ENCODE peak calls at places on chromosomes 12 and 14, in seven cellular contexts. J is prostate gland, M is AG04450, A is cardiac muscle cell, R is RWPE1, S is right atrium auricular region, F is lung. C is an unnamed sample.

GRCh38 chr12:69129564-69129963 is 109.8 kb upstream of the CPSF6 start:
- DNase-seq in F (no peak), M (no peak), A (no peak), S (no peak), J (no peak), R (no peak), C (no peak)

GRCh38 chr12:34300376-34301250 is 278.3 kb downstream of the ALG10 start:
- DNase-seq in S (no peak), J (no peak), R (no peak), M (no peak), F (no peak), A (no peak), C (peak)

GRCh38 chr12:91098942-91099341 is 12.4 kb downstream of the LUM start:
- DNase-seq in S (no peak), M (peak), R (no peak), F (no peak), A (no peak), J (no peak), C (no peak)

GRCh38 chr12:22993639-22994038 is 368.7 kb downstream of the ETNK1 start:
- DNase-seq in F (no peak), S (no peak), J (no peak), R (no peak), M (no peak), A (no peak), C (no peak)

GRCh38 chr14:54691525-54692260 is 124.8 kb downstream of the SAMD4A start:
- DNase-seq in J (peak), M (no peak), F (peak), S (peak), R (peak), A (peak), C (peak)

GRCh38 chr14:100592461-100592871 is 5.2 kb upstream of the BEGAIN start:
- DNase-seq in R (no peak), S (no peak), A (no peak), M (no peak), F (no peak), J (no peak), C (no peak)

GRCh38 chr12:70243510-70244331 is 488 bp downstream of the CNOT2 start:
- DNase-seq in S (no peak), J (peak), A (peak), M (no peak), R (peak), F (peak), C (peak)

GRCh38 chr14:53951661-53952265 is 4.9 kb downstream of the BMP4 start:
- DNase-seq in S (no peak), M (no peak), A (peak), F (no peak), J (no peak), R (no peak), C (no peak)

GRCh38 chr12:124487065-124487833 is 80.2 kb downstream of the NCOR2 start:
- DNase-seq in J (no peak), F (no peak), M (no peak), R (no peak), S (no peak), A (peak), C (no peak)

GRCh38 chr14:100673085-100673806 is 53.4 kb upstream of the DLK1 start:
- DNase-seq in F (peak), S (no peak), A (peak), M (no peak), R (no peak), J (peak), C (peak)

GRCh38 chr12:27344246-27344645 is 11.6 kb downstream of the BMAL2 start:
- DNase-seq in R (no peak), S (no peak), F (no peak), M (no peak), A (no peak), J (no peak), C (no peak)

GRCh38 chr14:28577187-28577586 is 189.4 kb upstream of the FOXG1 start:
- DNase-seq in F (no peak), M (no peak), S (no peak), R (no peak), J (no peak), A (no peak), C (no peak)

GRCh38 chr12:49261726-49262125 is 3.2 kb upstream of the TUBA1C start:
- DNase-seq in R (no peak), A (no peak), J (no peak), M (no peak), S (no peak), F (no peak), C (no peak)

GRCh38 chr12:94762943-94763342 is 112.6 kb upstream of the TMCC3 start:
- DNase-seq in J (no peak), F (no peak), R (no peak), S (no peak), M (no peak), A (no peak), C (no peak)

GRCh38 chr14:70358631-70359030 is 852 bp downstream of the COX16 start:
- DNase-seq in S (no peak), R (peak), F (no peak), A (no peak), M (no peak), J (no peak), C (no peak)

GRCh38 chr14:38022775-38023174 is 184.9 kb upstream of the SSTR1 start:
- DNase-seq in S (no peak), R (no peak), M (no peak), J (no peak), F (no peak), A (no peak), C (no peak)

GRCh38 chr12:69896653-69897381 is 71.8 kb downstream of the MYRFL start:
- DNase-seq in S (no peak), F (no peak), M (no peak), J (no peak), A (no peak), R (no peak), C (no peak)

GRCh38 chr14:100726812-100727564 is at the start of gene DLK1:
- DNase-seq in J (no peak), M (no peak), A (peak), F (no peak), S (no peak), R (no peak), C (no peak)

GRCh38 chr12:79615596-79616560 is 74.9 kb downstream of the PAWR start:
- DNase-seq in M (no peak), J (no peak), F (no peak), S (no peak), A (peak), R (no peak), C (no peak)

GRCh38 chr14:103127861-103128598 is 4.8 kb downstream of the TNFAIP2 start:
- DNase-seq in J (no peak), F (no peak), A (no peak), R (peak), M (no peak), S (no peak), C (peak)

GRCh38 chr12:89245090-89245489 is 107.2 kb downstream of the DUSP6 start:
- DNase-seq in S (no peak), F (no peak), R (no peak), J (no peak), A (no peak), M (no peak), C (no peak)

GRCh38 chr12:10304161-10304574 is 3.5 kb upstream of the KLRD1 start:
- DNase-seq in S (no peak), J (no peak), A (no peak), R (no peak), M (peak), F (no peak), C (no peak)

GRCh38 chr14:90105756-90106155 is 44.0 kb downstream of the KCNK13 start:
- DNase-seq in M (no peak), J (no peak), S (no peak), F (no peak), A (no peak), R (no peak), C (no peak)

GRCh38 chr12:88865537-88865936 is 285.3 kb upstream of the KITLG start:
- DNase-seq in S (no peak), A (no peak), J (no peak), M (no peak), R (peak), F (no peak), C (no peak)

GRCh38 chr12:31259136-31259881 is 66.6 kb downstream of the SINHCAF start:
- DNase-seq in S (no peak), J (no peak), A (no peak), R (no peak), F (no peak), M (no peak), C (no peak)

GRCh38 chr14:76829650-76830421 is 3.6 kb downstream of the LRRC74A start:
- DNase-seq in F (no peak), A (no peak), J (peak), S (peak), R (no peak), M (no peak), C (peak)

GRCh38 chr12:55771736-55772135 is 28.8 kb downstream of the GDF11 start:
- DNase-seq in A (peak), R (no peak), M (no peak), F (no peak), S (no peak), J (no peak), C (no peak)

GRCh38 chr12:24911284-24911791 is 37.6 kb downstream of the BCAT1 start:
- DNase-seq in J (no peak), R (no peak), F (no peak), M (peak), A (no peak), S (no peak), C (no peak)

GRCh38 chr14:94945615-94946014 is 175.7 kb upstream of the GSC start:
- DNase-seq in S (no peak), M (no peak), J (no peak), F (no peak), R (no peak), A (no peak), C (no peak)

GRCh38 chr12:1436015-1436414 is 158.4 kb downstream of the FBXL14 start:
- DNase-seq in R (no peak), S (no peak), A (peak), M (no peak), J (no peak), F (no peak), C (no peak)

GRCh38 chr12:1435456-1435855 is 158.9 kb downstream of the FBXL14 start:
- DNase-seq in M (no peak), J (no peak), F (no peak), S (no peak), R (no peak), A (no peak), C (no peak)

GRCh38 chr12:1435044-1435443 is 159.3 kb downstream of the FBXL14 start:
- DNase-seq in M (no peak), J (no peak), S (no peak), F (no peak), R (no peak), A (no peak), C (no peak)

GRCh38 chr12:1436996-1437395 is 157.4 kb downstream of the FBXL14 start:
- DNase-seq in M (no peak), A (peak), S (no peak), R (no peak), J (no peak), F (no peak), C (no peak)

GRCh38 chr12:1434296-1434955 is 160.0 kb downstream of the FBXL14 start:
- DNase-seq in F (no peak), M (no peak), R (no peak), S (no peak), A (no peak), J (no peak), C (no peak)
- TF ChIP-seq CTCF in F (no peak), M (no peak), R (no peak), S (no peak), A (no peak), J (no peak), C (no peak)

DNA sequence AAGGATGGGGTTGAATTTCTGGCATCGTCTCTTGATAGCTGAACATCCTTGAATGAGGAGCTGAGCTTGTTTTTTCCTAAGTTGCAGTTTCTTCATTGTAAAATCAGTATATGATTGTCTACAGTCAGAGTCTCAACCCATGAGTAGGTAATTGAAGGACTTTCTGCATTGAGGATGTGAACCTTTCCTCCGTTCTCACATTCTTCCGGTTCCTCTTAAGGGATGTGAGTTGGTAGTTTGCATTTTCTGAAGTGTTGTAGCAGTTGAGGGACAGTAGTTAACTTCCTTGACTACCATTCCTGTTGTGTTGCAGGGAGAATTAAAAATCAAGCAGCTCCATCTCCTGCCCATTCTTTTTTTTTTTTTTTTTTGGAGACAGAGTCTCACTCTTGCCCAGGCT is 19.1 kb downstream of the TPCN1 start:
- DNase-seq in J (no peak), S (no peak), R (no peak), A (no peak), F (no peak), M (no peak), C (no peak)
- H3K27ac ChIP-seq in J (peak), S (peak), R (peak), A (no peak), F (no peak), M (no peak), C (no peak)

GRCh38 chr14:30657050-30657449 is 34.9 kb downstream of the SCFD1 start:
- DNase-seq in M (no peak), J (no peak), A (no peak), F (no peak), R (no peak), S (no peak), C (no peak)

GRCh38 chr14:30655658-30656057 is 33.5 kb downstream of the SCFD1 start:
- DNase-seq in M (no peak), A (no peak), R (no peak), J (no peak), F (no peak), S (no peak), C (no peak)

GRCh38 chr14:30658645-30659044 is 36.5 kb downstream of the SCFD1 start:
- DNase-seq in F (no peak), R (no peak), J (no peak), S (no peak), A (no peak), M (no peak), C (no peak)

GRCh38 chr14:30656190-30656632 is 34.1 kb downstream of the SCFD1 start:
- DNase-seq in S (no peak), J (peak), R (peak), F (no peak), A (peak), M (no peak), C (no peak)

DNA sequence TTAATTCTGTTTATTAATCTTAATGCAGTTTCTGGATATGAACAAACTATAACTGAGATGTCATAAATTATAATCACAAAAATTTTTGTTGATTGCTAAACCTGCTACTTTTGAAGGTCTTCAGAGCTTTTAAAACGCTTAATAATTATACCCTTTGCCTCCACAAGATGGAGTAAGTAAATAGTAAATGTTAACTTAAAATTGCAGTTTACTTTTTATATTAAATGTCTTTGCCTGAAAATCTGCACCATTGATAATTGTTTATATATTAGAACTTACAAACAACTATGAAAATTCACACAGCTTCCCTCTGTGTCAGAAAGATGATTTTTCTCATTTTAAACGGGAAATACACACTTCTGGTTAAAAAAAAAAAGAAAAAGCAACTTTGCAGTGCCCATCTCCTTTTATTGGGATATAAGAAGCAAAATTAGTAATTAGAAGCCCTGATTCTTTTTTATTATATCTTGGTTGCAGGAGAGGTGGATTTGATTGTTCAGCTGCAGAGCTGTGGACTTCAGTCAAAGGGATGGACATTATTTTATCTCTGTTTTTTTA is 35.6 kb downstream of the SCFD1 start:
- DNase-seq in R (no peak), J (no peak), A (no peak), M (no peak), S (no peak), F (no peak), C (no peak)
- TF ChIP-seq CTCF in R (peak), J (no peak), A (peak), M (peak), S (peak), F (no peak), C (no peak)

GRCh38 chr12:54047964-54048303 is 5.7 kb upstream of the HOXC4 start:
- DNase-seq in A (no peak), F (no peak), R (no peak), S (no peak), J (no peak), M (no peak), C (no peak)
- H3K27ac ChIP-seq in A (no peak), F (no peak), R (no peak), S (no peak), J (no peak), M (no peak), C (no peak)

GRCh38 chr14:105021656-105022275 is 883 bp upstream of the CDCA4 start:
- DNase-seq in M (no peak), A (peak), J (no peak), R (no peak), S (no peak), F (peak), C (no peak)
- TF ChIP-seq CTCF in M (peak), A (peak), J (no peak), R (no peak), S (no peak), F (no peak), C (no peak)

DNA sequence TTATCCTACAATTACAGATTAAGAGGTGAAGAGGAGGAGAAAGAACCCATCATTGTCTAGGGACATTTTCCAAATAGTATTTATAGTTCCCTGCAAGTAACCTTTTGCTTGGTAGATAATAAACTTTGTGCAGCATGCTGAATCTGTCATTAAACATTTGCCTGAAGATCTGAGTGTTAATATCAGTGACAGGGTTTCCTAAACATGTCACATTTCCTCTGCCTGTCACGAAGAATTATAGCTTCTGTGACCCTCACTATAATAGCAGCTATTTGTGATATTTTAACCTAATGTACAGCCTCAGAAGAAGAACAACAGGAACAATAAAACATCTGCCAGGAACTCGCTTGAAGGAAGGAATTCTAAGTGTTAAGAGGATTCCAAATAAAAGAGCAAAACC is 350.3 kb downstream of the GXYLT1 start:
- DNase-seq in J (no peak), F (no peak), S (no peak), M (no peak), R (no peak), A (no peak), C (no peak)
- H3K27ac ChIP-seq in J (no peak), F (no peak), S (no peak), M (no peak), R (no peak), A (no peak), C (no peak)

C was measured in pancreas.